ENCODE peak calls at places on chromosomes 6 and 20, in six cellular contexts. One of them, this sample, is unnamed. For H3K4me1, the result is how much of the 10 kb centered on the place peaks cover.

GRCh38 chr6:165985926-165986646 is 181.6 kb downstream of the TBXT start:
- DNase-seq in pancreas: no peak
- DNase-seq in cardiac muscle cell: no peak
- DNase-seq in CD8-positive, alpha-beta T cell: no peak
- DNase-seq in tibial artery: no peak
- DNase-seq in aorta: no peak
- DNase-seq in this sample: no peak

GRCh38 chr20:40948352-40949267 is 80.0 kb upstream of the TOP1 start:
- DNase-seq in pancreas: no peak
- DNase-seq in tibial artery: no peak
- DNase-seq in cardiac muscle cell: no peak
- DNase-seq in aorta: no peak
- DNase-seq in CD8-positive, alpha-beta T cell: no peak
- DNase-seq in this sample: peak

GRCh38 chr6:53258774-53259155 is 90.0 kb downstream of the ELOVL5 start:
- DNase-seq in tibial artery: no peak
- DNase-seq in CD8-positive, alpha-beta T cell: no peak
- DNase-seq in cardiac muscle cell: no peak
- DNase-seq in aorta: no peak
- DNase-seq in pancreas: no peak
- DNase-seq in this sample: no peak

GRCh38 chr6:153503810-153504209 is 372.7 kb upstream of the RGS17 start:
- DNase-seq in aorta: no peak
- DNase-seq in tibial artery: no peak
- DNase-seq in cardiac muscle cell: peak
- DNase-seq in CD8-positive, alpha-beta T cell: no peak
- DNase-seq in pancreas: no peak
- DNase-seq in this sample: no peak

GRCh38 chr20:31679357-31680285 is 41.9 kb downstream of the COX4I2 start:
- DNase-seq in tibial artery: no peak
- DNase-seq in cardiac muscle cell: no peak
- DNase-seq in aorta: no peak
- DNase-seq in pancreas: no peak
- DNase-seq in CD8-positive, alpha-beta T cell: no peak
- DNase-seq in this sample: no peak

GRCh38 chr6:72418495-72418894 is 203.4 kb upstream of the KCNQ5 start:
- DNase-seq in CD8-positive, alpha-beta T cell: no peak
- DNase-seq in cardiac muscle cell: no peak
- DNase-seq in aorta: no peak
- DNase-seq in tibial artery: no peak
- DNase-seq in pancreas: no peak
- DNase-seq in this sample: no peak

GRCh38 chr6:130409394-130410095 is 43.7 kb downstream of the TMEM200A start:
- DNase-seq in aorta: no peak
- DNase-seq in cardiac muscle cell: no peak
- DNase-seq in pancreas: no peak
- DNase-seq in tibial artery: no peak
- DNase-seq in CD8-positive, alpha-beta T cell: no peak
- DNase-seq in this sample: no peak

GRCh38 chr20:14845199-14846160 is 508.1 kb upstream of the FLRT3 start:
- DNase-seq in CD8-positive, alpha-beta T cell: no peak
- DNase-seq in cardiac muscle cell: no peak
- DNase-seq in pancreas: no peak
- DNase-seq in aorta: no peak
- DNase-seq in tibial artery: no peak
- DNase-seq in this sample: peak

GRCh38 chr6:27825025-27825823 is 87.0 kb downstream of the OR2B2 start:
- DNase-seq in CD8-positive, alpha-beta T cell: no peak
- DNase-seq in cardiac muscle cell: no peak
- DNase-seq in tibial artery: no peak
- DNase-seq in pancreas: no peak
- DNase-seq in aorta: no peak
- DNase-seq in this sample: peak

GRCh38 chr6:44966449-44967091 is 361.6 kb upstream of the RUNX2 start:
- DNase-seq in aorta: no peak
- DNase-seq in cardiac muscle cell: no peak
- DNase-seq in CD8-positive, alpha-beta T cell: no peak
- DNase-seq in tibial artery: no peak
- DNase-seq in pancreas: no peak
- DNase-seq in this sample: peak

GRCh38 chr20:48066256-48066655 is 281.0 kb upstream of the SULF2 start:
- DNase-seq in cardiac muscle cell: no peak
- DNase-seq in aorta: no peak
- DNase-seq in pancreas: no peak
- DNase-seq in CD8-positive, alpha-beta T cell: no peak
- DNase-seq in tibial artery: no peak
- DNase-seq in this sample: peak

GRCh38 chr6:35719830-35720733 is 16.8 kb upstream of the ARMC12 start:
- DNase-seq in CD8-positive, alpha-beta T cell: no peak
- DNase-seq in cardiac muscle cell: peak
- DNase-seq in tibial artery: peak
- DNase-seq in aorta: peak
- DNase-seq in pancreas: no peak
- DNase-seq in this sample: no peak

GRCh38 chr6:21592953-21593352 is 598 bp upstream of the SOX4 start:
- DNase-seq in CD8-positive, alpha-beta T cell: no peak
- DNase-seq in cardiac muscle cell: no peak
- DNase-seq in aorta: no peak
- DNase-seq in pancreas: no peak
- DNase-seq in tibial artery: no peak
- DNase-seq in this sample: no peak

GRCh38 chr6:77466055-77467028 is 3.1 kb upstream of the HTR1B start:
- DNase-seq in CD8-positive, alpha-beta T cell: no peak
- DNase-seq in cardiac muscle cell: peak
- DNase-seq in aorta: peak
- DNase-seq in tibial artery: peak
- DNase-seq in pancreas: peak
- DNase-seq in this sample: peak

GRCh38 chr6:3939964-3940363 is 90.8 kb downstream of the FAM50B start:
- DNase-seq in cardiac muscle cell: no peak
- DNase-seq in pancreas: no peak
- DNase-seq in aorta: no peak
- DNase-seq in tibial artery: no peak
- DNase-seq in CD8-positive, alpha-beta T cell: no peak
- DNase-seq in this sample: no peak

GRCh38 chr6:82955841-82956240 is 109.8 kb downstream of the UBE3D start:
- DNase-seq in aorta: no peak
- DNase-seq in pancreas: no peak
- DNase-seq in CD8-positive, alpha-beta T cell: no peak
- DNase-seq in cardiac muscle cell: no peak
- DNase-seq in tibial artery: no peak
- DNase-seq in this sample: peak

GRCh38 chr20:15895560-15896084 is 677.6 kb downstream of the KIF16B start:
- DNase-seq in CD8-positive, alpha-beta T cell: no peak
- DNase-seq in tibial artery: no peak
- DNase-seq in pancreas: no peak
- DNase-seq in cardiac muscle cell: no peak
- DNase-seq in aorta: no peak
- DNase-seq in this sample: peak

GRCh38 chr20:61515922-61516321 is 263.9 kb downstream of the CDH4 start:
- DNase-seq in tibial artery: no peak
- DNase-seq in cardiac muscle cell: no peak
- DNase-seq in CD8-positive, alpha-beta T cell: no peak
- DNase-seq in aorta: no peak
- DNase-seq in pancreas: no peak
- DNase-seq in this sample: no peak
- H3K4me1 ChIP-seq in tibial artery: under half
- H3K4me1 ChIP-seq in cardiac muscle cell: under half
- H3K4me1 ChIP-seq in CD8-positive, alpha-beta T cell: under half
- H3K4me1 ChIP-seq in aorta: under half
- H3K4me1 ChIP-seq in pancreas: under half
- H3K4me1 ChIP-seq in this sample: under half

GRCh38 chr6:42049116-42049809 is 1.1 kb upstream of the TAF8 start:
- DNase-seq in aorta: no peak
- DNase-seq in pancreas: peak
- DNase-seq in cardiac muscle cell: no peak
- DNase-seq in CD8-positive, alpha-beta T cell: peak
- DNase-seq in tibial artery: peak
- DNase-seq in this sample: no peak

GRCh38 chr6:42047790-42048405 is 2.4 kb upstream of the TAF8 start:
- DNase-seq in CD8-positive, alpha-beta T cell: no peak
- DNase-seq in aorta: no peak
- DNase-seq in cardiac muscle cell: peak
- DNase-seq in tibial artery: no peak
- DNase-seq in pancreas: no peak
- DNase-seq in this sample: no peak

GRCh38 chr6:42047220-42047590 is 3.1 kb upstream of the TAF8 start:
- DNase-seq in pancreas: no peak
- DNase-seq in cardiac muscle cell: no peak
- DNase-seq in CD8-positive, alpha-beta T cell: no peak
- DNase-seq in tibial artery: no peak
- DNase-seq in aorta: no peak
- DNase-seq in this sample: no peak

GRCh38 chr6:42050011-42050896 is at the start of gene TAF8:
- DNase-seq in cardiac muscle cell: peak
- DNase-seq in tibial artery: peak
- DNase-seq in aorta: peak
- DNase-seq in CD8-positive, alpha-beta T cell: peak
- DNase-seq in pancreas: peak
- DNase-seq in this sample: peak

GRCh38 chr6:42050897-42051653 is 751 bp downstream of the TAF8 start:
- DNase-seq in CD8-positive, alpha-beta T cell: no peak
- DNase-seq in pancreas: no peak
- DNase-seq in tibial artery: no peak
- DNase-seq in cardiac muscle cell: no peak
- DNase-seq in aorta: no peak
- DNase-seq in this sample: no peak
- H3K4me1 ChIP-seq in CD8-positive, alpha-beta T cell: under half
- H3K4me1 ChIP-seq in pancreas: under half
- H3K4me1 ChIP-seq in tibial artery: half or more
- H3K4me1 ChIP-seq in cardiac muscle cell: under half
- H3K4me1 ChIP-seq in aorta: under half
- H3K4me1 ChIP-seq in this sample: under half

DNA sequence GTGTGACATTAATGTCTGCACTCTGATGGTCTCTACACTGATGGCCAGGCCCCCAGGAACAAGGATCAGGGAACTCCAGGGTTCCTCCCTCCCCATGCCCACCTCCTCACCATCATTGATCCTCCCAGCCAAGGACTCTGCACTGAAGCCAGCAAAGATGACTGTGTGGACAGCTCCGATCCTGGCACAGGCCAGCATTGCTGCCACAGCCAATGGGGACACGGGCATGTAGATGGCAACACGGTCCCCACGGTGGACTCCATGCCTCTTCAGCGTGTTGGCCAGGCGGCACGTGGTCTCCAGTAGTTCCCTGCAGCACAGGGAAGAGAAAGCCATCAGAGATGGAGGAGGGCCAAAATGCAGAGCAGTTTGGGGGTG is 27.3 kb downstream of the ACSS1 start:
- DNase-seq in aorta: peak
- DNase-seq in CD8-positive, alpha-beta T cell: no peak
- DNase-seq in tibial artery: no peak
- DNase-seq in pancreas: no peak
- DNase-seq in cardiac muscle cell: no peak
- DNase-seq in this sample: no peak
- H3K4me1 ChIP-seq in aorta: under half
- H3K4me1 ChIP-seq in CD8-positive, alpha-beta T cell: under half
- H3K4me1 ChIP-seq in tibial artery: under half
- H3K4me1 ChIP-seq in pancreas: under half
- H3K4me1 ChIP-seq in cardiac muscle cell: under half
- H3K4me1 ChIP-seq in this sample: under half

DNA sequence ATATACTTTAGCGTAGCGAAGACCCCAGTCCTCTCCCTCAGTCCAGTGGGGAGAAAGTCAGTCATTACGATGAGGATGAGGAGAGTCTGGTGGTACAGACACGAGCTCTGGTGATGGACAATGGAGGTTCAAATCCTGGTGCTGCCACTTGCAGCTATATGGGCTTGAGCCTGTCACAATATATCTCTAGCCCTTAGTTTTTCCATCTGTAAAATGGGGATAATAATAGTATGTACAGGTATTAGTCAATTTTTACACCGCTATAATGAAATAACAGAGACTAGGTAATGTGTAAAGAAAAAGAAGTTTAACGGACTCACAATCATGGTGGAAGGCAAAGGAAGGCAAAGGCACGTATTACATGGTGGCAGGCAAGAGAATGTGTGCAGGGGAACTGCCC is 237.9 kb downstream of the BCAS1 start:
- DNase-seq in tibial artery: no peak
- DNase-seq in cardiac muscle cell: no peak
- DNase-seq in CD8-positive, alpha-beta T cell: no peak
- DNase-seq in pancreas: no peak
- DNase-seq in aorta: no peak
- DNase-seq in this sample: no peak
- H3K4me1 ChIP-seq in tibial artery: under half
- H3K4me1 ChIP-seq in cardiac muscle cell: under half
- H3K4me1 ChIP-seq in CD8-positive, alpha-beta T cell: half or more
- H3K4me1 ChIP-seq in pancreas: under half
- H3K4me1 ChIP-seq in aorta: under half
- H3K4me1 ChIP-seq in this sample: under half

DNA sequence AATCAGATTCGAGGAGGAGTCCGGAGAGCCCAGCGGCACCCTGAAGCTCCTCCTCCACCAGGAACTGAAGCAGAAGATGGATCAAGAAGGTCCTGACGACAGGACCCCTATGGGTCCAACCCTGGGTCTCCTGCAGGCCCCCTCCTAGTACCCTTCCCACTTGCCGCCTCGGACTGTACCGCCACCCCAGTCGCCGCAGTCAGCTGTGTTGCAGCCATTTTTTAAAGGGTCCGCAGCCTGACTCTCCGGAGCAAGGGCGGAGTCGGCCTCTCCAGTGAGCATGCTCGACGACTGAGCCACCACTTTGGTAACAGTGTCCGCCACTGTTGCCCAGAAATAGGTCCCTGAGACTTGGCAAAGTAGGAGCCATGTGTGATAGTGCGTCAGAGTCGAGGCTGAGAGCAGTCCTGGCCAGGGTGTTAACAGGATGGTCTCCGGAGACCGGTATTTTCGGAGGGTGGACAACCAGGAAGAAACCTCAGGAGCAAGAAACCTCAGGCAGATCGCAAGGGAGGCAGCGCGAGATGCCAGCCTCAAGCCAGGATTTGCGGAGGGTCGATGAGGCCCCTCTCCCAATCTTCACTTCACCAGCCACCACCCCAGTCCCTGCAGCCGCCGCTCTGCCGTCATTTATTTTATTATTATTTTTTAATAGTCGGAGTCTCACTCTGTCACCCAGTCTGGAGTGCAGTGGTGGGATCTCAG is 294.6 kb upstream of the ZNF337 start:
- DNase-seq in tibial artery: no peak
- DNase-seq in CD8-positive, alpha-beta T cell: no peak
- DNase-seq in cardiac muscle cell: no peak
- DNase-seq in aorta: no peak
- DNase-seq in pancreas: no peak
- DNase-seq in this sample: no peak
- H3K4me1 ChIP-seq in tibial artery: under half
- H3K4me1 ChIP-seq in CD8-positive, alpha-beta T cell: under half
- H3K4me1 ChIP-seq in cardiac muscle cell: under half
- H3K4me1 ChIP-seq in aorta: under half
- H3K4me1 ChIP-seq in pancreas: under half
- H3K4me1 ChIP-seq in this sample: under half

DNA sequence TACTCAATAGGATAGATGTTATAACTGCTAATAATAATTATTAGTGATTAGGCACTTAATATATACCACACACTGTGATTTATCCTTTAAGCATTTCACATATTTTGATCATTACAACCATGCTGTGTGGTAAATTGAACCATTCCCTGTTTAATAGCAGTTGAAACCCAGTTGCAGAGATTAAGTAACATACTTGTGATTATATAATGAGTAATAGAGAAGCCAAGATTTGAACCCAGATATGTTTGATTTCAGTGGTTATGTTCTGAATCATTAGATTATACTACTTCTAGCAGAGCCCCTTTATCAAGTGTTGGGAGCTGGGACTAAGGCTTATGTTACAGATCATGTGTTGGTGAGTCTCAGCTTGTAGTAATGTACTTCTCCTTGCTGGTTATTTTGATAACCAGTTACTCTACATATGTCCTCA is 44.1 kb downstream of the STK4 start:
- DNase-seq in tibial artery: no peak
- DNase-seq in pancreas: no peak
- DNase-seq in aorta: no peak
- DNase-seq in CD8-positive, alpha-beta T cell: no peak
- DNase-seq in cardiac muscle cell: no peak
- DNase-seq in this sample: peak
- H3K4me1 ChIP-seq in tibial artery: under half
- H3K4me1 ChIP-seq in pancreas: under half
- H3K4me1 ChIP-seq in aorta: under half
- H3K4me1 ChIP-seq in CD8-positive, alpha-beta T cell: under half
- H3K4me1 ChIP-seq in cardiac muscle cell: under half
- H3K4me1 ChIP-seq in this sample: under half

This sample was measured in mammary epithelial cell.